ENCODE peak calls at places on chromosomes 3 and 15, in seven cellular contexts. One of them, this sample, is unnamed.

GRCh38 chr15:89377842-89378698 is 43.4 kb upstream of the POLG start:
- DNase-seq in MCF 10A: no peak
- DNase-seq in T-cell: no peak
- DNase-seq in CD4-positive, alpha-beta memory T cell: no peak
- DNase-seq in CD8-positive, alpha-beta memory T cell: no peak
- DNase-seq in progenitor cell of endocrine pancreas: no peak
- DNase-seq in iPS DF 6.9: no peak
- DNase-seq in this sample: peak

GRCh38 chr15:46452297-46452820 is 817.5 kb downstream of the SQOR start:
- DNase-seq in MCF 10A: no peak
- DNase-seq in iPS DF 6.9: no peak
- DNase-seq in CD8-positive, alpha-beta memory T cell: no peak
- DNase-seq in T-cell: no peak
- DNase-seq in CD4-positive, alpha-beta memory T cell: no peak
- DNase-seq in progenitor cell of endocrine pancreas: no peak
- DNase-seq in this sample: no peak

GRCh38 chr3:61381745-61382392 is 130.6 kb upstream of the FHIT start:
- DNase-seq in CD4-positive, alpha-beta memory T cell: no peak
- DNase-seq in CD8-positive, alpha-beta memory T cell: peak
- DNase-seq in progenitor cell of endocrine pancreas: no peak
- DNase-seq in iPS DF 6.9: no peak
- DNase-seq in T-cell: no peak
- DNase-seq in MCF 10A: peak
- DNase-seq in this sample: no peak

GRCh38 chr3:124582621-124583437 is 147.4 kb upstream of the UMPS start:
- DNase-seq in iPS DF 6.9: no peak
- DNase-seq in progenitor cell of endocrine pancreas: no peak
- DNase-seq in MCF 10A: no peak
- DNase-seq in CD8-positive, alpha-beta memory T cell: no peak
- DNase-seq in T-cell: no peak
- DNase-seq in CD4-positive, alpha-beta memory T cell: no peak
- DNase-seq in this sample: no peak

GRCh38 chr3:15204005-15204404 is 2.0 kb upstream of the CAPN7 start:
- DNase-seq in iPS DF 6.9: no peak
- DNase-seq in progenitor cell of endocrine pancreas: no peak
- DNase-seq in MCF 10A: no peak
- DNase-seq in CD8-positive, alpha-beta memory T cell: no peak
- DNase-seq in CD4-positive, alpha-beta memory T cell: no peak
- DNase-seq in T-cell: no peak
- DNase-seq in this sample: no peak

GRCh38 chr15:63233667-63234419 is 43.6 kb upstream of the APH1B start:
- DNase-seq in T-cell: no peak
- DNase-seq in progenitor cell of endocrine pancreas: no peak
- DNase-seq in CD4-positive, alpha-beta memory T cell: no peak
- DNase-seq in CD8-positive, alpha-beta memory T cell: no peak
- DNase-seq in iPS DF 6.9: no peak
- DNase-seq in MCF 10A: peak
- DNase-seq in this sample: no peak

GRCh38 chr15:37819191-37819590 is 115.2 kb upstream of the TMCO5A start:
- DNase-seq in progenitor cell of endocrine pancreas: no peak
- DNase-seq in CD4-positive, alpha-beta memory T cell: no peak
- DNase-seq in MCF 10A: no peak
- DNase-seq in iPS DF 6.9: no peak
- DNase-seq in CD8-positive, alpha-beta memory T cell: no peak
- DNase-seq in T-cell: no peak
- DNase-seq in this sample: no peak

GRCh38 chr15:100152463-100152862 is 189.3 kb downstream of the ADAMTS17 start:
- DNase-seq in iPS DF 6.9: no peak
- DNase-seq in CD4-positive, alpha-beta memory T cell: no peak
- DNase-seq in CD8-positive, alpha-beta memory T cell: no peak
- DNase-seq in progenitor cell of endocrine pancreas: no peak
- DNase-seq in T-cell: no peak
- DNase-seq in MCF 10A: no peak
- DNase-seq in this sample: no peak

GRCh38 chr3:155664922-155665695 is 79.8 kb downstream of the PLCH1 start:
- DNase-seq in CD4-positive, alpha-beta memory T cell: no peak
- DNase-seq in iPS DF 6.9: no peak
- DNase-seq in progenitor cell of endocrine pancreas: no peak
- DNase-seq in T-cell: no peak
- DNase-seq in MCF 10A: peak
- DNase-seq in CD8-positive, alpha-beta memory T cell: no peak
- DNase-seq in this sample: no peak

GRCh38 chr3:112814256-112814655 is 32.4 kb downstream of the CD200R1L start:
- DNase-seq in CD8-positive, alpha-beta memory T cell: no peak
- DNase-seq in T-cell: no peak
- DNase-seq in progenitor cell of endocrine pancreas: no peak
- DNase-seq in CD4-positive, alpha-beta memory T cell: no peak
- DNase-seq in MCF 10A: peak
- DNase-seq in iPS DF 6.9: no peak
- DNase-seq in this sample: no peak

GRCh38 chr3:85342915-85343314 is 384.1 kb downstream of the CADM2 start:
- DNase-seq in T-cell: no peak
- DNase-seq in CD4-positive, alpha-beta memory T cell: no peak
- DNase-seq in iPS DF 6.9: peak
- DNase-seq in MCF 10A: peak
- DNase-seq in CD8-positive, alpha-beta memory T cell: no peak
- DNase-seq in progenitor cell of endocrine pancreas: no peak
- DNase-seq in this sample: no peak

GRCh38 chr3:127422663-127423375 is 135.0 kb upstream of the PRR20G start:
- DNase-seq in iPS DF 6.9: no peak
- DNase-seq in T-cell: no peak
- DNase-seq in CD4-positive, alpha-beta memory T cell: no peak
- DNase-seq in MCF 10A: no peak
- DNase-seq in progenitor cell of endocrine pancreas: no peak
- DNase-seq in CD8-positive, alpha-beta memory T cell: no peak
- DNase-seq in this sample: no peak

GRCh38 chr15:49380912-49381311 is 42.1 kb upstream of the FGF7 start:
- DNase-seq in T-cell: no peak
- DNase-seq in iPS DF 6.9: peak
- DNase-seq in CD4-positive, alpha-beta memory T cell: no peak
- DNase-seq in progenitor cell of endocrine pancreas: no peak
- DNase-seq in CD8-positive, alpha-beta memory T cell: no peak
- DNase-seq in MCF 10A: no peak
- DNase-seq in this sample: no peak

GRCh38 chr3:54967586-54968244 is 39.9 kb upstream of the LRTM1 start:
- DNase-seq in T-cell: no peak
- DNase-seq in CD4-positive, alpha-beta memory T cell: no peak
- DNase-seq in MCF 10A: no peak
- DNase-seq in CD8-positive, alpha-beta memory T cell: no peak
- DNase-seq in iPS DF 6.9: no peak
- DNase-seq in progenitor cell of endocrine pancreas: no peak
- DNase-seq in this sample: no peak

GRCh38 chr3:121942116-121942786 is 48.0 kb downstream of the SLC15A2 start:
- DNase-seq in progenitor cell of endocrine pancreas: no peak
- DNase-seq in CD4-positive, alpha-beta memory T cell: no peak
- DNase-seq in iPS DF 6.9: no peak
- DNase-seq in CD8-positive, alpha-beta memory T cell: no peak
- DNase-seq in MCF 10A: peak
- DNase-seq in T-cell: no peak
- DNase-seq in this sample: no peak

GRCh38 chr3:159781867-159782266 is 206.8 kb upstream of the IL12A start:
- DNase-seq in CD8-positive, alpha-beta memory T cell: no peak
- DNase-seq in progenitor cell of endocrine pancreas: no peak
- DNase-seq in T-cell: no peak
- DNase-seq in MCF 10A: no peak
- DNase-seq in iPS DF 6.9: no peak
- DNase-seq in CD4-positive, alpha-beta memory T cell: no peak
- DNase-seq in this sample: no peak

GRCh38 chr15:57881361-57881760 is 174.8 kb downstream of the POLR2M start:
- DNase-seq in CD8-positive, alpha-beta memory T cell: no peak
- DNase-seq in T-cell: no peak
- DNase-seq in CD4-positive, alpha-beta memory T cell: no peak
- DNase-seq in progenitor cell of endocrine pancreas: no peak
- DNase-seq in MCF 10A: no peak
- DNase-seq in iPS DF 6.9: no peak
- DNase-seq in this sample: no peak

GRCh38 chr3:39491014-39491413 is 23.5 kb downstream of the MOBP start:
- DNase-seq in CD4-positive, alpha-beta memory T cell: no peak
- DNase-seq in CD8-positive, alpha-beta memory T cell: no peak
- DNase-seq in T-cell: no peak
- DNase-seq in iPS DF 6.9: no peak
- DNase-seq in progenitor cell of endocrine pancreas: no peak
- DNase-seq in MCF 10A: no peak
- DNase-seq in this sample: no peak

GRCh38 chr15:92839696-92840095 is 60.4 kb upstream of the CHD2 start:
- DNase-seq in T-cell: no peak
- DNase-seq in MCF 10A: no peak
- DNase-seq in CD4-positive, alpha-beta memory T cell: no peak
- DNase-seq in progenitor cell of endocrine pancreas: no peak
- DNase-seq in CD8-positive, alpha-beta memory T cell: no peak
- DNase-seq in iPS DF 6.9: no peak
- DNase-seq in this sample: no peak

GRCh38 chr15:63600001-63600645 is 2.9 kb downstream of the FBXL22 start:
- DNase-seq in MCF 10A: no peak
- DNase-seq in T-cell: no peak
- DNase-seq in CD8-positive, alpha-beta memory T cell: no peak
- DNase-seq in progenitor cell of endocrine pancreas: no peak
- DNase-seq in CD4-positive, alpha-beta memory T cell: peak
- DNase-seq in iPS DF 6.9: no peak
- DNase-seq in this sample: no peak

GRCh38 chr3:188901671-188902331 is 270.0 kb upstream of the TPRG1 start:
- DNase-seq in progenitor cell of endocrine pancreas: no peak
- DNase-seq in iPS DF 6.9: no peak
- DNase-seq in CD8-positive, alpha-beta memory T cell: no peak
- DNase-seq in MCF 10A: no peak
- DNase-seq in CD4-positive, alpha-beta memory T cell: no peak
- DNase-seq in T-cell: no peak
- DNase-seq in this sample: no peak

GRCh38 chr3:107574650-107575049 is 51.9 kb downstream of the BBX start:
- DNase-seq in iPS DF 6.9: no peak
- DNase-seq in CD8-positive, alpha-beta memory T cell: no peak
- DNase-seq in progenitor cell of endocrine pancreas: no peak
- DNase-seq in T-cell: no peak
- DNase-seq in CD4-positive, alpha-beta memory T cell: no peak
- DNase-seq in MCF 10A: peak
- DNase-seq in this sample: no peak

GRCh38 chr3:62888180-62888579 is 13.0 kb upstream of the CADPS start:
- DNase-seq in CD8-positive, alpha-beta memory T cell: no peak
- DNase-seq in progenitor cell of endocrine pancreas: no peak
- DNase-seq in T-cell: no peak
- DNase-seq in CD4-positive, alpha-beta memory T cell: no peak
- DNase-seq in MCF 10A: peak
- DNase-seq in iPS DF 6.9: no peak
- DNase-seq in this sample: no peak

GRCh38 chr3:153429821-153430220 is 267.8 kb downstream of the RAP2B start:
- DNase-seq in progenitor cell of endocrine pancreas: no peak
- DNase-seq in MCF 10A: no peak
- DNase-seq in T-cell: no peak
- DNase-seq in CD8-positive, alpha-beta memory T cell: no peak
- DNase-seq in iPS DF 6.9: no peak
- DNase-seq in CD4-positive, alpha-beta memory T cell: no peak
- DNase-seq in this sample: no peak

GRCh38 chr3:173467501-173467900 is 70.0 kb downstream of the NLGN1 start:
- DNase-seq in CD4-positive, alpha-beta memory T cell: no peak
- DNase-seq in progenitor cell of endocrine pancreas: no peak
- DNase-seq in CD8-positive, alpha-beta memory T cell: no peak
- DNase-seq in T-cell: no peak
- DNase-seq in MCF 10A: peak
- DNase-seq in iPS DF 6.9: no peak
- DNase-seq in this sample: no peak

GRCh38 chr15:48493084-48493762 is 152.3 kb downstream of the FBN1 start:
- DNase-seq in progenitor cell of endocrine pancreas: no peak
- DNase-seq in CD4-positive, alpha-beta memory T cell: no peak
- DNase-seq in iPS DF 6.9: no peak
- DNase-seq in MCF 10A: peak
- DNase-seq in CD8-positive, alpha-beta memory T cell: no peak
- DNase-seq in T-cell: no peak
- DNase-seq in this sample: no peak

GRCh38 chr3:123757281-123757940 is 126.7 kb downstream of the MYLK start:
- DNase-seq in CD4-positive, alpha-beta memory T cell: no peak
- DNase-seq in CD8-positive, alpha-beta memory T cell: no peak
- DNase-seq in iPS DF 6.9: no peak
- DNase-seq in progenitor cell of endocrine pancreas: no peak
- DNase-seq in T-cell: no peak
- DNase-seq in MCF 10A: peak
- DNase-seq in this sample: no peak

GRCh38 chr15:54082836-54083492 is 104.7 kb downstream of the UNC13C start:
- DNase-seq in iPS DF 6.9: peak
- DNase-seq in CD8-positive, alpha-beta memory T cell: no peak
- DNase-seq in T-cell: no peak
- DNase-seq in CD4-positive, alpha-beta memory T cell: no peak
- DNase-seq in progenitor cell of endocrine pancreas: peak
- DNase-seq in MCF 10A: peak
- DNase-seq in this sample: no peak

GRCh38 chr3:128488995-128489859 is 3.8 kb downstream of the GATA2 start:
- DNase-seq in iPS DF 6.9: no peak
- DNase-seq in T-cell: no peak
- DNase-seq in CD8-positive, alpha-beta memory T cell: no peak
- DNase-seq in progenitor cell of endocrine pancreas: no peak
- DNase-seq in CD4-positive, alpha-beta memory T cell: no peak
- DNase-seq in MCF 10A: no peak
- DNase-seq in this sample: no peak

GRCh38 chr3:136802481-136802996 is 16.4 kb upstream of the SLC35G2 start:
- DNase-seq in progenitor cell of endocrine pancreas: no peak
- DNase-seq in T-cell: no peak
- DNase-seq in iPS DF 6.9: no peak
- DNase-seq in CD4-positive, alpha-beta memory T cell: no peak
- DNase-seq in MCF 10A: no peak
- DNase-seq in CD8-positive, alpha-beta memory T cell: no peak
- DNase-seq in this sample: no peak

GRCh38 chr15:97084650-97085049 is 754.1 kb downstream of the NR2F2 start:
- DNase-seq in MCF 10A: no peak
- DNase-seq in CD8-positive, alpha-beta memory T cell: no peak
- DNase-seq in progenitor cell of endocrine pancreas: no peak
- DNase-seq in T-cell: no peak
- DNase-seq in CD4-positive, alpha-beta memory T cell: no peak
- DNase-seq in iPS DF 6.9: no peak
- DNase-seq in this sample: no peak

GRCh38 chr3:186619787-186620212 is 6.9 kb downstream of the AHSG start:
- DNase-seq in progenitor cell of endocrine pancreas: no peak
- DNase-seq in iPS DF 6.9: no peak
- DNase-seq in MCF 10A: no peak
- DNase-seq in CD8-positive, alpha-beta memory T cell: no peak
- DNase-seq in CD4-positive, alpha-beta memory T cell: no peak
- DNase-seq in T-cell: no peak
- DNase-seq in this sample: no peak

GRCh38 chr3:146274833-146275232 is 23.9 kb upstream of the PLSCR4 start:
- DNase-seq in CD8-positive, alpha-beta memory T cell: no peak
- DNase-seq in MCF 10A: no peak
- DNase-seq in CD4-positive, alpha-beta memory T cell: no peak
- DNase-seq in progenitor cell of endocrine pancreas: no peak
- DNase-seq in T-cell: no peak
- DNase-seq in iPS DF 6.9: no peak
- DNase-seq in this sample: no peak